ENCODE peak calls at places on chromosomes 13 and 19, in eight cellular contexts. One of them, this sample, is unnamed.

GRCh38 chr19:50275577-50276368 is 53.4 kb downstream of the KCNC3 start:
- DNase-seq in heart left ventricle: no peak
- DNase-seq in HCT116: no peak
- DNase-seq in body of pancreas: no peak
- DNase-seq in adrenal gland: no peak
- DNase-seq in tibial nerve: no peak
- DNase-seq in uterus: no peak
- DNase-seq in A549: no peak
- DNase-seq in this sample: no peak

GRCh38 chr13:98353750-98354149 is 176.7 kb upstream of the RNF113B start:
- DNase-seq in body of pancreas: no peak
- DNase-seq in adrenal gland: no peak
- DNase-seq in uterus: no peak
- DNase-seq in tibial nerve: no peak
- DNase-seq in heart left ventricle: no peak
- DNase-seq in HCT116: no peak
- DNase-seq in A549: no peak
- DNase-seq in this sample: no peak

GRCh38 chr13:23992722-23993438 is 95.6 kb upstream of the C1QTNF9B start:
- DNase-seq in heart left ventricle: no peak
- DNase-seq in tibial nerve: no peak
- DNase-seq in adrenal gland: no peak
- DNase-seq in A549: no peak
- DNase-seq in uterus: no peak
- DNase-seq in body of pancreas: no peak
- DNase-seq in HCT116: no peak
- DNase-seq in this sample: no peak

GRCh38 chr19:49678970-49679831 is 2.1 kb downstream of the PRMT1 start:
- DNase-seq in adrenal gland: peak; percentile 52
- DNase-seq in HCT116: no peak
- DNase-seq in heart left ventricle: peak; percentile 52
- DNase-seq in body of pancreas: no peak
- DNase-seq in uterus: no peak
- DNase-seq in A549: no peak
- DNase-seq in tibial nerve: no peak
- DNase-seq in this sample: no peak

GRCh38 chr13:33639640-33640080 is 178.3 kb upstream of the RFC3 start:
- DNase-seq in heart left ventricle: no peak
- DNase-seq in HCT116: no peak
- DNase-seq in uterus: no peak
- DNase-seq in adrenal gland: no peak
- DNase-seq in body of pancreas: no peak
- DNase-seq in A549: no peak
- DNase-seq in tibial nerve: no peak
- DNase-seq in this sample: no peak

GRCh38 chr19:48512504-48513288 is 1.1 kb upstream of the LMTK3 start:
- DNase-seq in A549: no peak
- DNase-seq in HCT116: no peak
- DNase-seq in heart left ventricle: no peak
- DNase-seq in uterus: no peak
- DNase-seq in body of pancreas: no peak
- DNase-seq in adrenal gland: no peak
- DNase-seq in tibial nerve: no peak
- DNase-seq in this sample: no peak

GRCh38 chr19:51181913-51182419 is 39.9 kb downstream of the SIGLEC7 start:
- DNase-seq in tibial nerve: no peak
- DNase-seq in uterus: no peak
- DNase-seq in adrenal gland: no peak
- DNase-seq in A549: no peak
- DNase-seq in HCT116: no peak
- DNase-seq in heart left ventricle: no peak
- DNase-seq in body of pancreas: no peak
- DNase-seq in this sample: no peak

GRCh38 chr13:29577135-29578051 is 18.1 kb downstream of the SLC7A1 start:
- DNase-seq in body of pancreas: peak; percentile 68
- DNase-seq in adrenal gland: peak; percentile 64
- DNase-seq in uterus: no peak
- DNase-seq in HCT116: no peak
- DNase-seq in tibial nerve: no peak
- DNase-seq in heart left ventricle: peak; percentile 78
- DNase-seq in A549: no peak
- DNase-seq in this sample: no peak

GRCh38 chr13:95724252-95724651 is 47.3 kb downstream of the DNAJC3 start:
- DNase-seq in heart left ventricle: no peak
- DNase-seq in uterus: no peak
- DNase-seq in A549: no peak
- DNase-seq in body of pancreas: no peak
- DNase-seq in tibial nerve: no peak
- DNase-seq in adrenal gland: no peak
- DNase-seq in HCT116: no peak
- DNase-seq in this sample: no peak

GRCh38 chr13:24664726-24665409 is 15.3 kb upstream of the ATP12A start:
- DNase-seq in body of pancreas: no peak
- DNase-seq in tibial nerve: no peak
- DNase-seq in HCT116: no peak
- DNase-seq in uterus: no peak
- DNase-seq in adrenal gland: no peak
- DNase-seq in A549: no peak
- DNase-seq in heart left ventricle: no peak
- DNase-seq in this sample: no peak

DNA sequence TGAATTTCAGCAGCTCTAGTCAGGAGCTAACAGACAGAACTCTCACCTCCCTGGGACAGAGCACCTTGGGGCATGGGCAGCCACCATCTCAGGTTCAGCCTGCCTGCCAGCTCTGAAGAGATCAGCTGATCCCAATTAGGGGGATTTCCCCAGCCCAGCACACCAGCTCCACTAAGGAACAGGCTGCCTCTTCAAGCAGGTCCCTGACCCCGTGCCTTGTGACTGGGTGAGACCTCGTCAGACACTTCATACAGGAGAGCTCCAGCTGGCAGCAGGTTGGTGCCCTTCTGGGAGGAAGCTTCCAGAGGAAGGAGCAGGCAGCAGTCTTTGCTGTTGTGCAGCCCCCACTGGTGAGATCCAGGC is 84.5 kb upstream of the UFM1 start:
- DNase-seq in A549: no peak
- DNase-seq in uterus: no peak
- DNase-seq in tibial nerve: no peak
- DNase-seq in body of pancreas: no peak
- DNase-seq in HCT116: no peak
- DNase-seq in heart left ventricle: peak; percentile 19
- DNase-seq in adrenal gland: no peak
- DNase-seq in this sample: no peak
- TF ChIP-seq POLR2A in A549: no peak
- TF ChIP-seq POLR2A in uterus: no peak
- TF ChIP-seq POLR2A in tibial nerve: no peak
- TF ChIP-seq POLR2A in body of pancreas: no peak
- TF ChIP-seq POLR2A in HCT116: no peak
- TF ChIP-seq POLR2A in heart left ventricle: no peak
- TF ChIP-seq POLR2A in adrenal gland: no peak
- TF ChIP-seq POLR2A in this sample: no peak

DNA sequence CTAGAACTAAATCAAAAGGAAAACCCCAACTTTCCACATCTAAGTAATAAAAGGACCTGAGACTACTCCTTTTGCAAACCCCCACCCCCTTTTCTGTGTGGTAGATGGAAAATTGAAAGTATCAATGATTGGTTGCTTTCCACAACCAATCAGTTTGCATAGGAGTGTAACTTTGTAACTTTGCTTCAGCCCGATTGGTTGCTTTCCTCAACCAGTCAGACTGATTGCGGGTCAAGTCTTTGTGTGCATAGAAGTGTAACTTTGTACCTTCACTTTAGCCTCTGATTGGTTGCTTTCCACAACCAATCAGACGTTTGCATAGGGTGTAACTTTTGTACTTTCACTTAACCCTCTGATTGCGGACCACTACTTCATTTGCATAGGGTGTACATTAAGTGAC is 8.0 kb upstream of the B3GLCT start:
- DNase-seq in adrenal gland: no peak
- DNase-seq in heart left ventricle: no peak
- DNase-seq in body of pancreas: no peak
- DNase-seq in HCT116: no peak
- DNase-seq in tibial nerve: no peak
- DNase-seq in uterus: no peak
- DNase-seq in A549: no peak
- DNase-seq in this sample: no peak
- H3K4me1 ChIP-seq in adrenal gland: no peaks in the 10 kb centered on the region
- H3K4me1 ChIP-seq in heart left ventricle: no peaks in the 10 kb centered on the region
- H3K4me1 ChIP-seq in body of pancreas: no peaks in the 10 kb centered on the region
- H3K4me1 ChIP-seq in HCT116: no peaks in the 10 kb centered on the region
- H3K4me1 ChIP-seq in tibial nerve: no peaks in the 10 kb centered on the region
- H3K4me1 ChIP-seq in uterus: no peaks in the 10 kb centered on the region
- H3K4me1 ChIP-seq in A549: no peaks in the 10 kb centered on the region
- H3K4me1 ChIP-seq in this sample: no peaks in the 10 kb centered on the region

GRCh38 chr19:47275866-47276461 is 1.3 kb downstream of the INAFM1 start:
- DNase-seq in body of pancreas: no peak
- DNase-seq in uterus: peak; percentile 84
- DNase-seq in heart left ventricle: peak; percentile 71
- DNase-seq in HCT116: no peak
- DNase-seq in tibial nerve: no peak
- DNase-seq in A549: no peak
- DNase-seq in adrenal gland: peak; percentile 90
- DNase-seq in this sample: no peak
- H3K4me3 ChIP-seq in body of pancreas: no peak overlapping the region
- H3K4me3 ChIP-seq in uterus: no peak overlapping the region
- H3K4me3 ChIP-seq in heart left ventricle: peak overlapping the region; percentile 72
- H3K4me3 ChIP-seq in HCT116: no peak overlapping the region
- H3K4me3 ChIP-seq in tibial nerve: no peak overlapping the region
- H3K4me3 ChIP-seq in A549: no peak overlapping the region
- H3K4me3 ChIP-seq in adrenal gland: peak overlapping the region; percentile 67
- H3K4me3 ChIP-seq in this sample: no peak overlapping the region

GRCh38 chr19:17996826-17997316 is 11.1 kb upstream of the ARRDC2 start:
- DNase-seq in HCT116: peak; percentile 48
- DNase-seq in heart left ventricle: peak; percentile 83
- DNase-seq in adrenal gland: peak; percentile 94
- DNase-seq in tibial nerve: peak; percentile 80
- DNase-seq in uterus: peak; percentile 88
- DNase-seq in A549: peak; percentile 76
- DNase-seq in body of pancreas: peak; percentile 89
- DNase-seq in this sample: peak; percentile 90
- TF ChIP-seq POLR2A in HCT116: no peak
- TF ChIP-seq POLR2A in heart left ventricle: no peak
- TF ChIP-seq POLR2A in adrenal gland: no peak
- TF ChIP-seq POLR2A in tibial nerve: no peak
- TF ChIP-seq POLR2A in uterus: no peak
- TF ChIP-seq POLR2A in A549: no peak
- TF ChIP-seq POLR2A in body of pancreas: no peak
- TF ChIP-seq POLR2A in this sample: no peak

DNA sequence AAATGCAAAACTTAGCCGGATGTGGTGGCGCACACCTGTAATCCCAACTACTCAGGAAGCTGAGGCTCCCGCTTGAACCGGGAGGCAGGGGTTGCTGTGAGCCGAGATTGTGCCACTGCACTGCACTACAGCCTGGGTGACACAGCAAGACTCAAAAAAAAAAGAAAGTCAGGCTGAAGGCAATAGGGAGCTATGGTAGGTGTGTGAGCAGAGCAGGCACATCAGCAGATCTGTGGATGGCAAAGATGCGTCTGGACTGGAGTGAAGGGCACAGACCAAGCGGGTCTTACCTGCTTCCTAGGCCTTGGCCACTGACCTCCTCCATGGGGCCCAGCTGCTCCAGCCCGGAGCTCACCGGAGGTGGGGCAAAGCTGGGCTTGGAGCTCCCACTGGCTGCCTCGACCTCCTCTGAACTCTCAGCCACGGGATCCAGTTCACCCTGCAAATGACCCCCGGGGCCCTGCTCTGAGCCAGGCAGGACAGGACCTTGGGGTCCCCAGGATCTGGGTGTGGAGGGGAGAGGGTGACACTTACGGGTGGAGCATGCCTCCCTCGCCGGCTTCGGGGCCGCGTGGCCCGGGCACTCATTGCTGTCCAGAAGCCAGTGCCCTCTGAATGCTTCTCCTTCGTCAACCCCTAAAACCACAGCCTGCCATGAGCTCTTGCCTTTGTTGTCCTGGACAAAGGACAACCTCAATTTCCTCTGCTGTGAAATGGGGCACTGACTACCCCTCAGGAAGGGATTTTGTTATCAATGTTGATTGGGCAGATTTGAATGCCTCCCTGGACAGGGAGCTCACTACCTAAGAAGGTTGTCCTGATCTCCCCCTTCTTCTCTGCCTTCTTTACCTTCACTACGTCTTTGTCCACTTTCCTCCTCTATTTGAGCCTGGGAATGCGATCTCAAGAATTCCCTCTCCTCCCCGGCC is 569 bp downstream of the USHBP1 start:
- DNase-seq in HCT116: no peak
- DNase-seq in tibial nerve: no peak
- DNase-seq in body of pancreas: no peak
- DNase-seq in uterus: no peak
- DNase-seq in adrenal gland: no peak
- DNase-seq in A549: no peak
- DNase-seq in heart left ventricle: no peak
- DNase-seq in this sample: no peak
- H3K4me1 ChIP-seq in HCT116: peaks cover 3% of the 10 kb centered on the region
- H3K4me1 ChIP-seq in tibial nerve: peaks cover 21% of the 10 kb centered on the region
- H3K4me1 ChIP-seq in body of pancreas: peaks cover 37% of the 10 kb centered on the region
- H3K4me1 ChIP-seq in uterus: peaks cover 6% of the 10 kb centered on the region
- H3K4me1 ChIP-seq in adrenal gland: peaks cover 8% of the 10 kb centered on the region
- H3K4me1 ChIP-seq in A549: peaks cover 4% of the 10 kb centered on the region
- H3K4me1 ChIP-seq in heart left ventricle: peaks cover 22% of the 10 kb centered on the region
- H3K4me1 ChIP-seq in this sample: peaks cover 18% of the 10 kb centered on the region

DNA sequence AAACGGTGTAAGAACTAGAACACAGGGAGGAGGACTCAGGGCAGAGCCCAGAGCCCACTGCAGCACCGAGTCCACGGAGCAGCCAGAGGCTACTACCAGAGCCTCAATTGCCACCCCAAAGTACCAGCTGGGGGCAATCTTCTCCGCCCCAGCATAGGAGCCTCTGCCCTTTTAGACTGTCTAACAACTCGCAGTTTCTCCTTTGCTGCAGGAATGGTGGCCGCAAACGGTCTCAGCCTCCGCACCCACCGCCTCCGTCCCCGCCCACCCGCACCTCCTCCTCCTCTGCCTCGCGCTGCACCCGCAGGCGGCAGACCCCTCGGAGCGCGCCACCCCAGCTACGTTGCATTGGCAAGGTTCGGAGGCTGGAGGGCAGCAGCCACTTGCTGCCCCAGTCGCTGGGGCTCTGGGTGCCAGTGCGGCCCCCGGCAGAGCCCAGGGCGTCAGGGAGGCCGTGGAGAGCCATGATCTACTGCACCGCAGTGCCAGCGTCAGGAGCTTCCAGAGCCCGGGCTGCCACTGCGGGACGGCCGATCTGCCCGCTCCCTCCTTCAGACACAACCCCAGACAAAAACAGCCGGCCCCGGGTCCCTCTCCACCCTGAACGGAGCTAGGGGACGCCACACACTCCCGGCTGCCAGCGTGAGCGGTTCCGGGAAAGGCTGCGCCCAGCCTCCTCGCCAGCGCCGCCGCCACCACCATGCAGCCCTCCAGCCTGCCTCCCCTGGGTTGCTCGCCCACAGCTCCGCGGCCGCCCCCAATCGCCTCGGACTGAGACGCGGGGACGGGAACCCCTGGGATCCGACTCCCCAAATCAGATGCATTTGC is 1.8 kb downstream of the FGF14 start:
- DNase-seq in tibial nerve: no peak
- DNase-seq in body of pancreas: peak; percentile 27
- DNase-seq in heart left ventricle: peak; percentile 37
- DNase-seq in adrenal gland: peak; percentile 65
- DNase-seq in A549: no peak
- DNase-seq in uterus: peak; percentile 15
- DNase-seq in HCT116: no peak
- DNase-seq in this sample: peak; percentile 9
- H3K4me3 ChIP-seq in tibial nerve: peak overlapping the region; percentile 44
- H3K4me3 ChIP-seq in body of pancreas: peak overlapping the region; percentile 28
- H3K4me3 ChIP-seq in heart left ventricle: peak overlapping the region; percentile 67
- H3K4me3 ChIP-seq in adrenal gland: peak overlapping the region; percentile 50
- H3K4me3 ChIP-seq in A549: peak overlapping the region; percentile 49
- H3K4me3 ChIP-seq in uterus: peak overlapping the region; percentile 41
- H3K4me3 ChIP-seq in HCT116: no peak overlapping the region
- H3K4me3 ChIP-seq in this sample: peak overlapping the region; percentile 35